ENCODE peak calls at places on chromosomes 16 and 17, in seven cellular contexts. V is A549; L is lower lobe of right lung; D is lung; A is effector memory CD4-positive, alpha-beta T cell; G is sigmoid colon; J is HCT116. T is an unnamed sample.

GRCh38 chr16:84065536-84066132 is 23.0 kb upstream of the SLC38A8 start:
- DNase-seq in V (peak; percentile 62), L (no peak), D (no peak), A (no peak), G (no peak), J (peak; percentile 48), T (peak; percentile 46)

GRCh38 chr17:5832886-5833285 is 237.3 kb upstream of the WSCD1 start:
- DNase-seq in V (peak; percentile 62), L (no peak), D (no peak), A (no peak), G (no peak), J (peak; percentile 58), T (no peak)

GRCh38 chr16:67198238-67198734 is 645 bp upstream of the ELMO3 start:
- DNase-seq in V (peak; percentile 66), L (peak; percentile 70), D (peak; percentile 59), A (no peak), G (no peak), J (peak; percentile 64), T (peak; percentile 30)

GRCh38 chr17:42989146-42989545 is 8.8 kb downstream of the RUNDC1 start:
- DNase-seq in V (no peak), L (no peak), D (no peak), A (no peak), G (no peak), J (no peak), T (no peak)

GRCh38 chr17:31093866-31094599 is 744 bp upstream of the NF1 start:
- DNase-seq in V (no peak), L (no peak), D (no peak), A (no peak), G (no peak), J (no peak), T (no peak)

GRCh38 chr16:72191551-72191950 is 19.6 kb upstream of the PMFBP1 start:
- DNase-seq in V (no peak), L (no peak), D (no peak), A (no peak), G (no peak), J (no peak), T (no peak)

GRCh38 chr17:57211543-57211942 is 44.8 kb upstream of the MSI2 start:
- DNase-seq in V (peak; percentile 17), L (no peak), D (no peak), A (no peak), G (no peak), J (no peak), T (peak; percentile 53)

GRCh38 chr17:77456951-77457548 is 316.3 kb downstream of the SEC14L1 start:
- DNase-seq in V (no peak), L (no peak), D (no peak), A (no peak), G (no peak), J (no peak), T (no peak)

GRCh38 chr16:56370836-56371235 is 54.5 kb downstream of the AMFR start:
- DNase-seq in V (peak; percentile 53), L (peak; percentile 41), D (no peak), A (no peak), G (no peak), J (no peak), T (peak; percentile 21)

GRCh38 chr17:14547556-14547955 is 246.7 kb downstream of the HS3ST3B1 start:
- DNase-seq in V (no peak), L (no peak), D (no peak), A (no peak), G (no peak), J (no peak), T (no peak)

GRCh38 chr16:54584121-54584520 is 297.5 kb upstream of the IRX3 start:
- DNase-seq in V (no peak), L (no peak), D (no peak), A (no peak), G (no peak), J (no peak), T (no peak)

GRCh38 chr17:49583226-49583625 is 7.6 kb downstream of the NXPH3 start:
- DNase-seq in V (no peak), L (no peak), D (no peak), A (no peak), G (no peak), J (no peak), T (no peak)

GRCh38 chr17:72514888-72515287 is 394.1 kb downstream of the SOX9 start:
- DNase-seq in V (no peak), L (no peak), D (no peak), A (no peak), G (no peak), J (no peak), T (no peak)

GRCh38 chr17:18151290-18151689 is 32.3 kb upstream of the ALKBH5 start:
- DNase-seq in V (no peak), L (no peak), D (no peak), A (no peak), G (no peak), J (no peak), T (no peak)

GRCh38 chr16:78775161-78775561 is 675.7 kb downstream of the WWOX start:
- DNase-seq in V (no peak), L (no peak), D (no peak), A (no peak), G (no peak), J (no peak), T (no peak)

GRCh38 chr17:31560836-31561235 is 169.4 kb downstream of the RAB11FIP4 start:
- DNase-seq in V (no peak), L (no peak), D (no peak), A (no peak), G (no peak), J (no peak), T (no peak)

GRCh38 chr16:11100239-11100750 is 155.7 kb downstream of the SOCS1 start:
- DNase-seq in V (no peak), L (no peak), D (no peak), A (no peak), G (peak; percentile 92), J (peak; percentile 23), T (no peak)

GRCh38 chr17:21096874-21097273 is 29.9 kb upstream of the DHRS7B start:
- DNase-seq in V (no peak), L (no peak), D (no peak), A (no peak), G (no peak), J (no peak), T (no peak)

GRCh38 chr17:6070895-6071511 is 824 bp downstream of the WSCD1 start:
- DNase-seq in V (peak; percentile 23), L (no peak), D (no peak), A (no peak), G (no peak), J (no peak), T (no peak)

GRCh38 chr16:69522041-69522578 is 43.7 kb upstream of the NFAT5 start:
- DNase-seq in V (no peak), L (no peak), D (no peak), A (no peak), G (no peak), J (no peak), T (no peak)

GRCh38 chr17:46770439-46770817 is 48.1 kb downstream of the WNT3 start:
- DNase-seq in V (no peak), L (no peak), D (no peak), A (no peak), G (no peak), J (no peak), T (no peak)

GRCh38 chr17:76714822-76715461 is 4.2 kb upstream of the MXRA7 start:
- DNase-seq in V (peak; percentile 57), L (peak; percentile 73), D (peak; percentile 77), A (peak; percentile 42), G (peak; percentile 80), J (no peak), T (peak; percentile 86)

GRCh38 chr16:73056911-73057310 is 9.0 kb upstream of the ZFHX3 start:
- DNase-seq in V (no peak), L (no peak), D (no peak), A (no peak), G (no peak), J (no peak), T (no peak)

GRCh38 chr16:19809121-19809635 is 75.5 kb downstream of the GPRC5B start:
- DNase-seq in V (peak; percentile 26), L (no peak), D (no peak), A (no peak), G (peak; percentile 49), J (no peak), T (no peak)
- H3K4me1 ChIP-seq in V (peaks cover 47% of the 10 kb centered on the region), L (peaks cover 26% of the 10 kb centered on the region), D (peaks cover 4% of the 10 kb centered on the region), A (no peaks in the 10 kb centered on the region), G (no peaks in the 10 kb centered on the region), J (peaks cover 16% of the 10 kb centered on the region), T (peaks cover 51% of the 10 kb centered on the region)

GRCh38 chr17:82053130-82053529 is 1.4 kb downstream of the GPS1 start:
- DNase-seq in V (no peak), L (no peak), D (no peak), A (no peak), G (no peak), J (no peak), T (no peak)
- H3K4me3 ChIP-seq in V (peak overlapping the region; percentile 97), L (peak overlapping the region; percentile 86), D (no peak overlapping the region), A (peak overlapping the region; percentile 71), G (peak overlapping the region; percentile 83), J (peak overlapping the region; percentile 99), T (peak overlapping the region; percentile 100)

GRCh38 chr17:38885728-38886642 is 16.1 kb downstream of the LASP1 start:
- DNase-seq in V (no peak), L (no peak), D (no peak), A (no peak), G (no peak), J (no peak), T (no peak)
- H3K4me1 ChIP-seq in V (peaks cover 72% of the 10 kb centered on the region), L (peaks cover 73% of the 10 kb centered on the region), D (peaks cover 7% of the 10 kb centered on the region), A (peaks cover 79% of the 10 kb centered on the region), G (peaks cover 64% of the 10 kb centered on the region), J (peaks cover 30% of the 10 kb centered on the region), T (peaks cover 33% of the 10 kb centered on the region)

GRCh38 chr16:29812754-29813643 is 1.0 kb downstream of the PRRT2 start:
- DNase-seq in V (no peak), L (no peak), D (no peak), A (no peak), G (no peak), J (no peak), T (no peak)
- H3K4me3 ChIP-seq in V (no peak overlapping the region), L (peak overlapping the region; percentile 61), D (no peak overlapping the region), A (no peak overlapping the region), G (peak overlapping the region; percentile 66), J (peak overlapping the region; percentile 66), T (peak overlapping the region; percentile 40)

DNA sequence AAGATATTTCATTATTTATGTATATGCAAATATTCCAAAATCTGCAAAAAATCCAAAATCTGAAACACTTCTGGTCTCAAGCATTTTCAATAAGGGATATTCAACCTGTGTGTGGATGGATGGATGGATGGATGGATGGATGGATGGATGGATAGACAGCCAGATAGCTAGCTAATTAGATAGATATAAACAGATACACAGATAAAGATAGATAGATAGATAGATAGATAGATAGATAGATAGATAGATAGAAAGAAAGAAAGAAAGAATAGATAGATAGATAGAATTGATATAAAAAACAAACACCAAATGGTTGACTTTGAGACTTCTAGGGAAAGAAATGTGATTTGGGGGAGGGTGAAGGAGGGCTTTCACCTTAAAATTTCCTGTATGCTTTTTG is 115.1 kb upstream of the TOB1 start:
- DNase-seq in V (no peak), L (no peak), D (no peak), A (no peak), G (no peak), J (no peak), T (no peak)
- H3K4me1 ChIP-seq in V (peaks cover 5% of the 10 kb centered on the region), L (peaks cover 4% of the 10 kb centered on the region), D (no peaks in the 10 kb centered on the region), A (peaks cover 6% of the 10 kb centered on the region), G (no peaks in the 10 kb centered on the region), J (no peaks in the 10 kb centered on the region), T (no peaks in the 10 kb centered on the region)

DNA sequence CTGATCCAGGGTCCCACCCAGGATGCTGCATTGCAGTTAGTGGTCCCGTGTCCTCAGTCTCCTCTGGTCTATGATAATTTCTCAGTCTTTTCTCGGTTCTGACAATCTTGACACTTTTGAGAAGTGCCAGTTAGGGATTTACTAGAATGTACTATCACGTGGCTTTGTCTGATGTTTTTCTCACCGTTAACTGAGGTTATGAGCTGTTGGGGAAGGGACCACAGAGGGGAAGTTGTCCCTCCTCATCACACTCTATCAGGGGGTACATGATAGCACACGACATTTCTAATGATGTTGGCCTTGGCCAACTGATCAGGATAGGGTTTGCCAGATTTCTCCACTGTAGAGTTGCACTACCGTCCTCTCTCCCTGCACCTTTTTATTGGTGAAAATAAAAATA is 250.9 kb upstream of the SDK2 start:
- DNase-seq in V (no peak), L (no peak), D (no peak), A (no peak), G (no peak), J (no peak), T (no peak)
- H3K4me3 ChIP-seq in V (no peak overlapping the region), L (no peak overlapping the region), D (no peak overlapping the region), A (no peak overlapping the region), G (no peak overlapping the region), J (no peak overlapping the region), T (no peak overlapping the region)

T was measured in SJSA1.